ENCODE peak calls at places on chromosomes 12 and 14, in four cellular contexts. One of them, this sample, is unnamed.
A peak's percentile ranks its signal among the peaks of the same experiment; 100 is the strongest.

GRCh38 chr14:99681101-99681831 is 2.8 kb upstream of the CYP46A1 start:
- DNase-seq in upper lobe of right lung: no peak
- DNase-seq in breast epithelium: no peak
- DNase-seq in GM23248: no peak
- DNase-seq in this sample: no peak

GRCh38 chr14:59229653-59230406 is 41.4 kb downstream of the DAAM1 start:
- DNase-seq in upper lobe of right lung: no peak
- DNase-seq in GM23248: no peak
- DNase-seq in breast epithelium: no peak
- DNase-seq in this sample: no peak

GRCh38 chr12:74646831-74647230 is 109.2 kb downstream of the ATXN7L3B start:
- DNase-seq in GM23248: peak; percentile 7
- DNase-seq in breast epithelium: no peak
- DNase-seq in upper lobe of right lung: no peak
- DNase-seq in this sample: no peak

GRCh38 chr14:52873096-52873495 is 77.8 kb downstream of the FERMT2 start:
- DNase-seq in upper lobe of right lung: no peak
- DNase-seq in GM23248: no peak
- DNase-seq in breast epithelium: no peak
- DNase-seq in this sample: no peak

GRCh38 chr12:108495054-108495453 is 20.0 kb upstream of the FICD start:
- DNase-seq in upper lobe of right lung: no peak
- DNase-seq in GM23248: peak; percentile 55
- DNase-seq in breast epithelium: no peak
- DNase-seq in this sample: no peak

GRCh38 chr12:81726634-81727033 is 32.5 kb downstream of the PPFIA2 start:
- DNase-seq in GM23248: no peak
- DNase-seq in upper lobe of right lung: no peak
- DNase-seq in breast epithelium: no peak
- DNase-seq in this sample: no peak

GRCh38 chr12:66187822-66188221 is 1.2 kb upstream of the IRAK3 start:
- DNase-seq in upper lobe of right lung: no peak
- DNase-seq in GM23248: no peak
- DNase-seq in breast epithelium: no peak
- DNase-seq in this sample: no peak

GRCh38 chr12:94977766-94978468 is 25.6 kb downstream of the NDUFA12 start:
- DNase-seq in breast epithelium: no peak
- DNase-seq in upper lobe of right lung: no peak
- DNase-seq in GM23248: no peak
- DNase-seq in this sample: no peak

GRCh38 chr12:8154526-8154925 is 2.3 kb upstream of the ZNF705A start:
- DNase-seq in breast epithelium: no peak
- DNase-seq in upper lobe of right lung: no peak
- DNase-seq in GM23248: no peak
- DNase-seq in this sample: no peak

GRCh38 chr14:81433378-81433777 is 33.3 kb upstream of the STON2 start:
- DNase-seq in GM23248: no peak
- DNase-seq in upper lobe of right lung: no peak
- DNase-seq in breast epithelium: no peak
- DNase-seq in this sample: no peak

GRCh38 chr14:23357261-23357660 is 4.6 kb upstream of the SLC22A17 start:
- DNase-seq in breast epithelium: no peak
- DNase-seq in GM23248: no peak
- DNase-seq in upper lobe of right lung: no peak
- DNase-seq in this sample: no peak

GRCh38 chr12:319116-319515 is 56.5 kb upstream of the SLC6A13 start:
- DNase-seq in GM23248: no peak
- DNase-seq in upper lobe of right lung: no peak
- DNase-seq in breast epithelium: no peak
- DNase-seq in this sample: no peak

GRCh38 chr14:22886500-22887259 is 3.7 kb downstream of the REM2 start:
- DNase-seq in upper lobe of right lung: peak; percentile 93
- DNase-seq in GM23248: peak; percentile 76
- DNase-seq in breast epithelium: peak; percentile 73
- DNase-seq in this sample: peak; percentile 87

GRCh38 chr14:23070262-23071129 is 13.2 kb upstream of the CDH24 start:
- DNase-seq in breast epithelium: no peak
- DNase-seq in GM23248: peak; percentile 43
- DNase-seq in upper lobe of right lung: no peak
- DNase-seq in this sample: no peak

GRCh38 chr12:26471560-26471959 is 276.2 kb downstream of the SSPN start:
- DNase-seq in breast epithelium: no peak
- DNase-seq in upper lobe of right lung: no peak
- DNase-seq in GM23248: peak; percentile 73
- DNase-seq in this sample: no peak
- H3K4me1 ChIP-seq in breast epithelium: no peaks in the 10 kb centered on the region
- H3K4me1 ChIP-seq in upper lobe of right lung: peaks cover 5% of the 10 kb centered on the region
- H3K4me1 ChIP-seq in GM23248: peaks cover 20% of the 10 kb centered on the region
- H3K4me1 ChIP-seq in this sample: no peaks in the 10 kb centered on the region

GRCh38 chr12:113820310-113820709 is 145.8 kb downstream of the RBM19 start:
- DNase-seq in GM23248: no peak
- DNase-seq in upper lobe of right lung: no peak
- DNase-seq in breast epithelium: no peak
- DNase-seq in this sample: no peak

GRCh38 chr12:113820842-113821241 is 145.3 kb downstream of the RBM19 start:
- DNase-seq in GM23248: no peak
- DNase-seq in breast epithelium: no peak
- DNase-seq in upper lobe of right lung: no peak
- DNase-seq in this sample: no peak

GRCh38 chr12:113818278-113818677 is 147.8 kb downstream of the RBM19 start:
- DNase-seq in upper lobe of right lung: no peak
- DNase-seq in GM23248: peak; percentile 10
- DNase-seq in breast epithelium: no peak
- DNase-seq in this sample: no peak

GRCh38 chr12:113818833-113819232 is 147.3 kb downstream of the RBM19 start:
- DNase-seq in GM23248: peak; percentile 14
- DNase-seq in upper lobe of right lung: no peak
- DNase-seq in breast epithelium: no peak
- DNase-seq in this sample: no peak

GRCh38 chr12:113819495-113819894 is 146.6 kb downstream of the RBM19 start:
- DNase-seq in upper lobe of right lung: no peak
- DNase-seq in breast epithelium: no peak
- DNase-seq in GM23248: no peak
- DNase-seq in this sample: no peak
- H3K27ac ChIP-seq in upper lobe of right lung: no peak overlapping the region
- H3K27ac ChIP-seq in breast epithelium: no peak overlapping the region
- H3K27ac ChIP-seq in GM23248: no peak overlapping the region
- H3K27ac ChIP-seq in this sample: no peak overlapping the region

DNA sequence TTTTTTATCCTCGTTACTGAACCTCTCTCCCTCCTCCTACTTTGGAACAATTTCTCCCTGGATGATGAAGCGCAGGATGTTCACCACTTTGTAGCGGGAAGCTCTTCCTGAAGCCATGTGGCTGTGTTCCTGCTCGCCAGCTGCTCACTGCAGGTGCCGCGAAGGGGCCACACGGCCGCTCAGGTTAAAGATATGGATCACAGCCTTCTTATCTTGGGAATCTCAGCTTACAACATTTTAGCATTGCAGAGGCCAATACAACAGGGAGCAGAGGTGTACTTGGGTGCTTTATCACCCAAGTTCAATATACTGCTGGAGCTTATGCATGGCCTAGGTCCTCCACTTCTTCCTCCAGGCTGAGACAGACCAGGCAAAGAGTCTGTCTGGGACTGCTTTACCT is 201.2 kb upstream of the G2E3 start:
- DNase-seq in upper lobe of right lung: no peak
- DNase-seq in breast epithelium: no peak
- DNase-seq in GM23248: no peak
- DNase-seq in this sample: no peak
- H3K4me3 ChIP-seq in upper lobe of right lung: no peak overlapping the region
- H3K4me3 ChIP-seq in breast epithelium: no peak overlapping the region
- H3K4me3 ChIP-seq in GM23248: no peak overlapping the region
- H3K4me3 ChIP-seq in this sample: no peak overlapping the region

DNA sequence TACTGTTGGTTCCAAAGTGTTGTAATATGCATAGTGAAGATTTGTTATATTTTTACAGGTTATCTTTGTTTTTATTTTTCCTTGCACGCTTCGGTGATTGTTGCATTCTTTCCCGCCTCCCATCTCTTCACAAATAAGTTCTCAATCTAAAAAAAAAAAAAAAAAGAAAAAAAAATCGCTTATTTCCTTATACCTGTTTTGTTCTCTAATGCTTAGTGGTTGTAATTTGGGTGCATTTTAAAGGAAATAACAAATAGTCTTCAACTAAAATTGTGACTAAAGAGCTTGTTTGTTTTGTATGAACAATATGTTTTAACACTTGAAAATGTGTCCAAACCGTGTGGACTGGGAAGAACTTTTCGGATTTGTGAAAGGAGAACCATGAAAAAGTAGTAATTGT is 1.5 kb downstream of the CAND1 start:
- DNase-seq in GM23248: peak; percentile 8
- DNase-seq in breast epithelium: no peak
- DNase-seq in upper lobe of right lung: no peak
- DNase-seq in this sample: no peak
- H3K4me1 ChIP-seq in GM23248: peaks cover 44% of the 10 kb centered on the region
- H3K4me1 ChIP-seq in breast epithelium: no peaks in the 10 kb centered on the region
- H3K4me1 ChIP-seq in upper lobe of right lung: peaks cover 55% of the 10 kb centered on the region
- H3K4me1 ChIP-seq in this sample: peaks cover 51% of the 10 kb centered on the region

GRCh38 chr12:19848426-19848825 is 409.1 kb downstream of the AEBP2 start:
- DNase-seq in breast epithelium: no peak
- DNase-seq in upper lobe of right lung: no peak
- DNase-seq in GM23248: no peak
- DNase-seq in this sample: no peak
- H3K27ac ChIP-seq in breast epithelium: no peak overlapping the region
- H3K27ac ChIP-seq in upper lobe of right lung: no peak overlapping the region
- H3K27ac ChIP-seq in GM23248: no peak overlapping the region
- H3K27ac ChIP-seq in this sample: no peak overlapping the region

This sample was measured in lower lobe of right lung.